ENCODE peak calls at places on chromosome 21, in six cellular contexts. K is GM23338, X is GM12878, G is H1, H is HepG2, D is K562. I is an unnamed sample.
A peak's percentile ranks its signal among the peaks of the same experiment; 100 is the strongest.

GRCh38 chr21:40204956-40205355 is 337.7 kb downstream of the PCP4 start:
- DNase-seq in K (no peak), X (no peak), G (no peak), H (no peak), D (no peak), I (no peak)

GRCh38 chr21:44926364-44927101 is 5.8 kb upstream of the ITGB2 start:
- DNase-seq in K (no peak), X (no peak), G (no peak), H (no peak), D (no peak), I (no peak)

GRCh38 chr21:46411236-46411635 is 47.5 kb upstream of the DIP2A start:
- DNase-seq in K (no peak), X (no peak), G (no peak), H (no peak), D (no peak), I (peak; percentile 36)

GRCh38 chr21:32917392-32918135 is 108.2 kb upstream of the OLIG2 start:
- DNase-seq in K (no peak), X (no peak), G (no peak), H (no peak), D (no peak), I (no peak)

GRCh38 chr21:46065215-46065992 is 32.5 kb upstream of the COL6A2 start:
- DNase-seq in K (no peak), X (no peak), G (no peak), H (no peak), D (no peak), I (no peak)

GRCh38 chr21:15687208-15687607 is 42.6 kb upstream of the USP25 start:
- DNase-seq in K (no peak), X (no peak), G (no peak), H (no peak), D (no peak), I (no peak)

GRCh38 chr21:45430521-45431501 is 25.8 kb downstream of the COL18A1 start:
- DNase-seq in K (peak; percentile 81), X (no peak), G (peak; percentile 31), H (peak; percentile 95), D (peak; percentile 84), I (peak; percentile 67)

GRCh38 chr21:44517175-44517899 is 22.7 kb downstream of the KRTAP10-1 start:
- DNase-seq in K (peak; percentile 55), X (peak; percentile 13), G (no peak), H (peak; percentile 93), D (peak; percentile 96), I (peak; percentile 51)

GRCh38 chr21:43997766-43998742 is 14.1 kb upstream of the TRAPPC10 start:
- DNase-seq in K (no peak), X (no peak), G (no peak), H (no peak), D (no peak), I (no peak)

GRCh38 chr21:46284722-46285121 is 689 bp downstream of the MCM3AP start:
- DNase-seq in K (no peak), X (no peak), G (no peak), H (no peak), D (no peak), I (no peak)

GRCh38 chr21:43613755-43614638 is 45.3 kb downstream of the HSF2BP start:
- DNase-seq in K (no peak), X (peak; percentile 45), G (no peak), H (no peak), D (peak; percentile 44), I (no peak)

GRCh38 chr21:31877558-31877957 is 4.7 kb downstream of the HUNK start:
- DNase-seq in K (no peak), X (no peak), G (no peak), H (no peak), D (no peak), I (no peak)

GRCh38 chr21:34517491-34518245 is 5.7 kb upstream of the KCNE1 start:
- DNase-seq in K (peak; percentile 70), X (no peak), G (no peak), H (peak; percentile 44), D (no peak), I (no peak)

GRCh38 chr21:31501921-31502320 is 157.6 kb upstream of the SOD1 start:
- DNase-seq in K (no peak), X (no peak), G (no peak), H (no peak), D (no peak), I (no peak)

GRCh38 chr21:15795533-15795932 is 65.8 kb downstream of the USP25 start:
- DNase-seq in K (no peak), X (no peak), G (no peak), H (no peak), D (no peak), I (no peak)

GRCh38 chr21:37478821-37479220 is 112.2 kb downstream of the DYRK1A start:
- DNase-seq in K (no peak), X (no peak), G (no peak), H (peak; percentile 48), D (no peak), I (no peak)

GRCh38 chr21:25788677-25789076 is 53.9 kb downstream of the GABPA start:
- DNase-seq in K (no peak), X (no peak), G (no peak), H (no peak), D (no peak), I (no peak)

GRCh38 chr21:43703068-43703880 is 15.7 kb upstream of the PDXK start:
- DNase-seq in K (peak; percentile 67), X (no peak), G (no peak), H (peak; percentile 57), D (peak; percentile 52), I (peak; percentile 58)

GRCh38 chr21:38999148-38999547 is 184.1 kb downstream of the PSMG1 start:
- DNase-seq in K (no peak), X (no peak), G (no peak), H (no peak), D (no peak), I (no peak)

GRCh38 chr21:38997756-38998155 is 185.5 kb downstream of the PSMG1 start:
- DNase-seq in K (no peak), X (no peak), G (no peak), H (no peak), D (no peak), I (no peak)

GRCh38 chr21:38997051-38997450 is 186.2 kb downstream of the PSMG1 start:
- DNase-seq in K (no peak), X (no peak), G (no peak), H (no peak), D (no peak), I (no peak)

GRCh38 chr21:39001341-39001740 is 181.9 kb downstream of the PSMG1 start:
- DNase-seq in K (no peak), X (no peak), G (no peak), H (no peak), D (no peak), I (no peak)

DNA sequence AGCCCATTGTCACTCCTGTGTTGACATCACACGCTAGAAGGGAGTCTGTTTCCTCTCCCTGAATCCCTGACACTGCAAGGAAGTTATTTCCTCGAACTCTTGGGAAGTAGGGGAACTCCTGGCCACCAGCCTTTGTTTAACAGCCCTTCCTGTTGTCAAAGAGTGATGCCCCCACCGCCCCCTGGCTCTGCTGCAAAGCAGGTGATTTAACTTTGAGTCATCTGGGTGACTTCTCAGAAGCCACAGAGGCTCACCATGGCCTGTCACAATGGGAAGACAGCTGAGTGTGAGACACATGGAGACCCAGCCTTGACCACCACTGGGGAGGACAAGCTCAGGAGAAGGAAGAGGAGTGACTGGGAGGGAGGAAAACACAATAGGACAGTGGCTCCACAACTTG is 182.8 kb downstream of the PSMG1 start:
- DNase-seq in K (no peak), X (no peak), G (no peak), H (no peak), D (no peak), I (no peak)
- TF ChIP-seq CREB1 in K (no peak), X (no peak), G (no peak), H (no peak), D (no peak), I (no peak)

DNA sequence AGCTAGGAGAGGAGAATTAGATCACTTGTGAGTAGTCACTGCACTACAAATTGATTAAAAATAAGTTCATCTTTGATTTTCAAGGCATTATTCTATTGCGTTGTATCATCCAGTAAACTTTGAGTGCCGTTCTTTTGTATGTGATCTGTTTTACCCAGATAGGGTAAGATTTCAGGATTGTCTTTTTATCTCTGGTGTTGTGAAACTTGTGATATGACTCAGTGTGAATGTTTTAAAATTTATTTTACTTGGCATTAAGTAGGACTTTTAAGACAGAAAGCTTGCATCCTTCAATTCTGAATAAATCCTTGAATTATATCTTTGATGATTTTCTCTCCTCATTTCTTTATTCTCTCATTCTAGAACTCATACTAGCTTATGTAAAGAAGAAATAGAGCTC is 93.3 kb upstream of the ADAMTS5 start:
- DNase-seq in K (no peak), X (no peak), G (no peak), H (no peak), D (no peak), I (no peak)
- TF ChIP-seq CREB1 in K (no peak), X (no peak), G (no peak), H (no peak), D (no peak), I (no peak)

GRCh38 chr21:28767523-28767922 is 225.2 kb downstream of the LTN1 start:
- DNase-seq in K (no peak), X (no peak), G (no peak), H (no peak), D (no peak), I (no peak)

GRCh38 chr21:28762357-28762735 is 230.3 kb downstream of the LTN1 start:
- DNase-seq in K (no peak), X (no peak), G (no peak), H (no peak), D (no peak), I (no peak)

GRCh38 chr21:28768753-28769152 is 223.9 kb downstream of the LTN1 start:
- DNase-seq in K (no peak), X (no peak), G (no peak), H (no peak), D (no peak), I (no peak)

GRCh38 chr21:28761709-28762356 is 230.8 kb downstream of the LTN1 start:
- DNase-seq in K (no peak), X (no peak), G (no peak), H (no peak), D (no peak), I (no peak)

DNA sequence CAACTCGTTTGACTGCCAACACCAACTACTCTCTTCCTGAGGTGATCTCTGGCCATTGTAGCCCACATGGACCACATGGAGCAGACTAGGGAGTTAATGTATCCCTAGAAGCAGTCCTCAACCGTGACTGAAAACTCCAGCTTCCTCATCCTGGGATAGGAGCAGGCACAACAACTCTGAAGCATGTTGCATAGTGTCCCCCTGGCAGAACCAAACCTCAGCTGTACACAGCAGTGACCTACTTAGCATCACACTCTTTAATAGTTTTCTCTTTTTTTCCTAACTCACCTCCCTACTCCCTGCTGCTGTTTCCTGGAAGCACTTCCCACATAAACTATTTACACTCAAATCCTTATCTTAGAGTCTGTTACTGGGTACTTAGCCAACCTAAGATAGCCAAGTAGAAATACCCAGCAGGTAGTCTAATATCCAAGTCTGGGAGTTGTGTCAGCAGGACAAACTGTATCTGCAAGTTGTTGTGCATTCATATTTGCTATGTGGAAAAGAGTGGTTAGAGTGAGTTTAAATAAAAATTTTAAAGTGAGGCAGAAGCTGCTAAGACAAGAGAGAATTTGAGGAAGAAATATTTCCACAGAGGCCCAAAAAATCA is 228.8 kb downstream of the LTN1 start:
- DNase-seq in K (no peak), X (no peak), G (no peak), H (no peak), D (no peak), I (no peak)
- TF ChIP-seq CREB1 in K (no peak), X (no peak), G (no peak), H (no peak), D (no peak), I (no peak)

GRCh38 chr21:35945089-35945671 is 115.1 kb downstream of the SETD4 start:
- DNase-seq in K (no peak), X (no peak), G (no peak), H (no peak), D (no peak), I (no peak)

GRCh38 chr21:35942211-35943144 is 117.8 kb downstream of the SETD4 start:
- DNase-seq in K (no peak), X (no peak), G (no peak), H (no peak), D (no peak), I (no peak)

GRCh38 chr21:35943752-35944151 is 116.6 kb downstream of the SETD4 start:
- DNase-seq in K (no peak), X (no peak), G (no peak), H (no peak), D (no peak), I (no peak)
- TF ChIP-seq CREB1 in K (no peak), X (no peak), G (no peak), H (no peak), D (no peak), I (no peak)